ENCODE peak calls at places on chromosomes 3 and 15, in five cellular contexts. U is body of pancreas, M is breast epithelium, L is Panc1, D is Peyer's patch. Y is an unnamed sample.

GRCh38 chr3:53109190-53109589 is 21.0 kb downstream of the RFT1 start:
- DNase-seq in U (no peak), M (no peak), L (no peak), D (no peak), Y (no peak)

GRCh38 chr3:2303567-2303966 is 204.9 kb downstream of the CNTN4 start:
- DNase-seq in U (peak), M (no peak), L (no peak), D (no peak), Y (no peak)

GRCh38 chr3:133821767-133822638 is 16.4 kb downstream of the SRPRB start:
- DNase-seq in U (peak), M (no peak), L (peak), D (peak), Y (no peak)

GRCh38 chr3:55097441-55097840 is 169.6 kb upstream of the LRTM1 start:
- DNase-seq in U (no peak), M (no peak), L (no peak), D (no peak), Y (no peak)

GRCh38 chr15:52186651-52187486 is 4.3 kb downstream of the GNB5 start:
- DNase-seq in U (peak), M (no peak), L (no peak), D (no peak), Y (peak)

GRCh38 chr3:43760951-43761350 is 70.2 kb downstream of the ABHD5 start:
- DNase-seq in U (no peak), M (no peak), L (no peak), D (no peak), Y (no peak)

GRCh38 chr15:71044006-71044405 is 71.3 kb upstream of the THSD4 start:
- DNase-seq in U (no peak), M (no peak), L (no peak), D (no peak), Y (no peak)

GRCh38 chr15:23370578-23370977 is 16.0 kb downstream of the GOLGA8S start:
- DNase-seq in U (no peak), M (no peak), L (no peak), D (no peak), Y (no peak)

GRCh38 chr15:70541511-70541910 is 221.8 kb downstream of the UACA start:
- DNase-seq in U (no peak), M (no peak), L (no peak), D (no peak), Y (no peak)

GRCh38 chr3:29919551-29919950 is 638.7 kb downstream of the RBMS3 start:
- DNase-seq in U (no peak), M (no peak), L (no peak), D (no peak), Y (no peak)

GRCh38 chr15:26551473-26551872 is 221.4 kb downstream of the GABRB3 start:
- DNase-seq in U (no peak), M (no peak), L (no peak), D (no peak), Y (no peak)

DNA sequence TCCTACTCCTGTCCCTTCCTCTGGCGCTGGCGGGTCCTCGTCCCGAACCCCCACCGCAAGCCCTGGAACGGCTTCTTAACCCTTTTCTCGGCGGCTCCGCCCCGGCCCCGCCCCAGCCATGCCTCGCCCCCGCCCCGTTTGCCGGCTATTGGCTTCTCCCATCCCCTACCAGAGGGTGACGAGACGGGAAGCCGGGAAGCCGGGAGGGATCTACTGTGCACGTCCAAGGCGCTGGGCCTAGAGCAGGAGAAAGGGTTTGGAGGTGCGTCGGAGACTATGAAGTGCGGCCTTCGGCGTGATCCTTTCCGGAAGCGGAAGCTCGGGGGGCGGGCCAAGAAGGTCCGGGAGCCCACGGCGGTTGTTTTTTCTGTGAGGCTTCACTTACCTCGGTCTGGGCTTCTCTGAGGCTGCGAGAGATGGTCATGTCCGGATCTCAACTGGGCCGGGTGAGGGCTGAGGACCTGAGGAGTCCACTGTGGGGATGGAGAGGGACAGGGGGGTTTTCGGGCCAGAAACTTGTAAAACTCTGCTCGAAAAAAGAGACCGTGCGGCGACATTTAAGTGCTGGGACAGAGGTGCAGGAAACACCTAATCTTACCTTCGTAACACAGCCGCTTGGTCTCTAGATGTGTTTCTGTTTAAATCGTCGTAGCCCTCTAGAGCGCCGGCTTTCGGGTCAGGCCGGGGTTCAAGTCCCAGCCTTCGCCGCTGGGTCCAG is 21.4 kb downstream of the ROPN1B start:
- DNase-seq in U (peak), M (peak), L (peak), D (peak), Y (peak)
- H3K27ac ChIP-seq in U (peak), M (peak), L (peak), D (peak), Y (no peak)

GRCh38 chr15:56598991-56599390 is 134.1 kb upstream of the MNS1 start:
- DNase-seq in U (no peak), M (no peak), L (no peak), D (no peak), Y (no peak)

GRCh38 chr15:56602253-56602652 is 131.1 kb downstream of the ZNF280D start:
- DNase-seq in U (no peak), M (no peak), L (no peak), D (no peak), Y (no peak)

GRCh38 chr15:56600380-56600779 is 132.9 kb downstream of the ZNF280D start:
- DNase-seq in U (no peak), M (no peak), L (no peak), D (no peak), Y (no peak)
- H3K4me3 ChIP-seq in U (no peak), M (no peak), L (no peak), D (no peak), Y (no peak)

GRCh38 chr3:126356373-126357298 is 572 bp downstream of the KLF15 start:
- DNase-seq in U (peak), M (no peak), L (no peak), D (no peak), Y (peak)
- H3K27ac ChIP-seq in U (peak), M (peak), L (no peak), D (peak), Y (peak)

DNA sequence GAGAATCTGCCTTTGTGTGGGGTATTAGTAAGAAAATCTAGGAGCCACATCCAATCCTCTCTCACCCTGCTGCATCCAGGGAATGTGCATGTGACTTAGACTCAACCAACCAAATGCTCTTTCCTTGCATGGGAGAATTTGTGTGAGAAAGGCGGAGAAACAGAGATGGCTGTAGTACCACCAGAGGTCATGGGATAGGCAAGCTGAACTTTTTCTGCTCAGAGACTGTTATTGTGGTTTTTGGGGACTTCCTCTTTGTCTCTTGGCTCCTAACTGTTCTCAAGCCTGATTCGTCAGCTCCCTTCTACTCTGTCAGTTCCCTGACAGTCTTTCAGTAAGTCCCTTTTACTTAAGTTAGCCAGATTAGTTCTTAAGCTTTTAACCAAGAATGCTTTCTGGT is 2.6 kb upstream of the ZSCAN2 start:
- DNase-seq in U (peak), M (no peak), L (no peak), D (peak), Y (no peak)
- H3K4me3 ChIP-seq in U (no peak), M (no peak), L (no peak), D (no peak), Y (no peak)

GRCh38 chr15:63473999-63474809 is 30.2 kb upstream of the USP3 start:
- DNase-seq in U (peak), M (no peak), L (no peak), D (peak), Y (no peak)
- H3K27ac ChIP-seq in U (no peak), M (peak), L (no peak), D (peak), Y (no peak)